ENCODE peak calls at places on chromosome 21, in eight cellular contexts. J, H, T, S, M, A, L and F are unnamed samples.

GRCh38 chr21:16644690-16645089 is 868.2 kb upstream of the CXADR start:
- DNase-seq in M (no peak), S (no peak), L (no peak), H (no peak), A (no peak), T (no peak), J (no peak), F (no peak)

GRCh38 chr21:42624095-42624830 is 29.2 kb upstream of the PDE9A start:
- DNase-seq in J (no peak), T (no peak), H (no peak), A (no peak), M (peak; percentile 15), L (no peak), S (no peak), F (no peak)

GRCh38 chr21:42063206-42063577 is 7.9 kb upstream of the UMODL1 start:
- DNase-seq in S (peak; percentile 96), A (no peak), H (peak; percentile 23), J (no peak), M (no peak), T (no peak), L (no peak), F (no peak)

GRCh38 chr21:43925096-43925481 is 60.1 kb downstream of the AGPAT3 start:
- DNase-seq in H (no peak), T (no peak), L (no peak), S (no peak), J (peak; percentile 21), M (no peak), A (no peak), F (no peak)

GRCh38 chr21:29002442-29003144 is 9.9 kb upstream of the LTN1 start:
- DNase-seq in H (peak; percentile 94), T (peak; percentile 85), L (peak; percentile 47), S (peak; percentile 99), A (peak; percentile 97), M (peak; percentile 93), J (peak; percentile 98), F (peak; percentile 98)

GRCh38 chr21:42125571-42126544 is 54.7 kb downstream of the UMODL1 start:
- DNase-seq in H (no peak), M (peak; percentile 25), T (no peak), S (peak; percentile 46), L (no peak), J (no peak), A (no peak), F (no peak)

GRCh38 chr21:34593954-34594531 is 20.9 kb downstream of the RCAN1 start:
- DNase-seq in L (no peak), J (no peak), S (no peak), M (no peak), H (no peak), A (no peak), T (no peak), F (no peak)

GRCh38 chr21:26148834-26149354 is 21.7 kb downstream of the APP start:
- DNase-seq in J (no peak), T (no peak), L (no peak), M (peak; percentile 44), A (no peak), H (no peak), S (no peak), F (no peak)

GRCh38 chr21:29581393-29581792 is 282.7 kb downstream of the BACH1 start:
- DNase-seq in S (no peak), A (no peak), M (no peak), T (no peak), L (no peak), H (no peak), J (no peak), F (no peak)

GRCh38 chr21:26165331-26165730 is 5.2 kb downstream of the APP start:
- DNase-seq in A (no peak), M (no peak), J (no peak), T (no peak), S (no peak), L (no peak), H (no peak), F (no peak)

GRCh38 chr21:45644041-45644906 is 749 bp downstream of the PCBP3 start:
- DNase-seq in M (no peak), T (no peak), J (no peak), H (no peak), S (peak; percentile 52), A (no peak), L (no peak), F (no peak)

GRCh38 chr21:16046625-16047340 is 317.0 kb downstream of the USP25 start:
- DNase-seq in T (no peak), J (no peak), L (no peak), S (no peak), M (no peak), H (no peak), A (no peak), F (no peak)

GRCh38 chr21:45004481-45005263 is 64.8 kb downstream of the SLX9 start:
- DNase-seq in M (no peak), H (no peak), S (peak; percentile 40), L (no peak), J (no peak), A (no peak), T (peak; percentile 5), F (no peak)

GRCh38 chr21:34965200-34966174 is 83.6 kb downstream of the RUNX1 start:
- DNase-seq in L (peak; percentile 13), A (no peak), M (no peak), J (no peak), H (no peak), S (no peak), T (no peak), F (no peak)

GRCh38 chr21:34092241-34092921 is 19.0 kb downstream of the MRPS6 start:
- DNase-seq in T (no peak), L (no peak), A (no peak), S (peak; percentile 15), H (no peak), M (no peak), J (no peak), F (peak; percentile 36)

GRCh38 chr21:43654806-43655489 is 4.3 kb downstream of the HSF2BP start:
- DNase-seq in A (no peak), M (no peak), L (no peak), H (no peak), J (no peak), T (no peak), S (no peak), F (no peak)

GRCh38 chr21:35635261-35635660 is 425.1 kb downstream of the SETD4 start:
- DNase-seq in S (no peak), T (no peak), J (no peak), A (no peak), L (no peak), M (no peak), H (no peak), F (no peak)

GRCh38 chr21:40490408-40490807 is 356.6 kb downstream of the DSCAM start:
- DNase-seq in J (no peak), H (no peak), S (no peak), T (no peak), A (no peak), M (no peak), L (no peak), F (no peak)

GRCh38 chr21:29133796-29134195 is 3.4 kb downstream of the MAP3K7CL start:
- DNase-seq in A (no peak), H (no peak), T (no peak), L (no peak), M (no peak), S (no peak), J (no peak), F (no peak)

GRCh38 chr21:30329203-30329868 is 8.2 kb downstream of the KRTAP27-1 start:
- DNase-seq in A (no peak), H (no peak), J (no peak), L (no peak), T (no peak), S (no peak), M (no peak), F (no peak)

GRCh38 chr21:43209575-43210453 is 41.0 kb downstream of the CRYAA start:
- DNase-seq in S (no peak), J (no peak), T (no peak), H (no peak), L (peak; percentile 39), M (peak; percentile 72), A (peak; percentile 74), F (no peak)

GRCh38 chr21:45376459-45377324 is 28.3 kb upstream of the COL18A1 start:
- DNase-seq in T (no peak), S (no peak), L (no peak), H (no peak), M (no peak), A (no peak), J (peak; percentile 26), F (no peak)

GRCh38 chr21:24941316-24942185 is 665.7 kb downstream of the MRPL39 start:
- DNase-seq in H (no peak), S (no peak), M (no peak), T (no peak), A (no peak), L (no peak), J (no peak), F (no peak)

GRCh38 chr21:14550200-14550599 is 4.1 kb upstream of the SAMSN1 start:
- DNase-seq in L (no peak), M (no peak), J (no peak), A (no peak), H (no peak), S (no peak), T (no peak), F (no peak)